ENCODE peak calls at places on chromosomes 2 and 18, in five cellular contexts. G, X, A, I and D are unnamed samples.

GRCh38 chr2:164046040-164046439 is 310.2 kb upstream of the FIGN start:
- DNase-seq in X (peak; percentile 18), A (no peak), I (no peak), G (no peak), D (no peak)

GRCh38 chr18:36411745-36412168 is 114.2 kb downstream of the FHOD3 start:
- DNase-seq in A (no peak), G (no peak), I (peak; percentile 93), X (peak; percentile 56), D (peak; percentile 78)

GRCh38 chr2:95057535-95058453 is 32.3 kb downstream of the MAL start:
- DNase-seq in G (no peak), I (peak; percentile 36), A (peak; percentile 3), X (no peak), D (no peak)

GRCh38 chr2:43022896-43023295 is 203.5 kb downstream of the ZFP36L2 start:
- DNase-seq in A (no peak), X (no peak), I (no peak), G (no peak), D (no peak)

GRCh38 chr18:58004317-58004716 is 39.7 kb upstream of the NEDD4L start:
- DNase-seq in A (no peak), G (no peak), X (peak; percentile 84), I (no peak), D (no peak)

GRCh38 chr2:161992526-161992925 is 81.5 kb downstream of the DPP4 start:
- DNase-seq in G (no peak), X (no peak), A (peak; percentile 80), I (no peak), D (no peak)

GRCh38 chr2:45675130-45675812 is 23.8 kb downstream of the PRKCE start:
- DNase-seq in I (peak; percentile 65), A (no peak), X (no peak), G (peak; percentile 62), D (no peak)

GRCh38 chr2:81148323-81148722 is 843.8 kb upstream of the LRRTM1 start:
- DNase-seq in I (no peak), X (no peak), G (no peak), A (no peak), D (no peak)

GRCh38 chr2:58155160-58155778 is 85.9 kb downstream of the FANCL start:
- DNase-seq in G (no peak), X (no peak), I (no peak), A (no peak), D (no peak)

GRCh38 chr2:14081526-14081925 is 551.0 kb upstream of the LRATD1 start:
- DNase-seq in X (no peak), A (no peak), I (no peak), G (no peak), D (no peak)

GRCh38 chr2:169716229-169716886 is 17.3 kb upstream of the KLHL23 start:
- DNase-seq in X (peak; percentile 81), A (no peak), G (no peak), I (peak; percentile 80), D (no peak)

GRCh38 chr18:78128004-78128403 is 851.6 kb upstream of the SALL3 start:
- DNase-seq in G (no peak), I (no peak), X (no peak), A (no peak), D (no peak)

GRCh38 chr18:56382541-56382940 is 255.9 kb downstream of the TXNL1 start:
- DNase-seq in I (no peak), A (no peak), X (no peak), G (no peak), D (no peak)

GRCh38 chr2:96869824-96870630 is at the start of gene SEMA4C:
- DNase-seq in A (peak; percentile 31), X (peak; percentile 42), I (peak; percentile 15), G (peak; percentile 43), D (peak; percentile 56)

GRCh38 chr2:199589303-199589702 is 131.6 kb upstream of the SATB2 start:
- DNase-seq in G (no peak), X (no peak), A (no peak), I (no peak), D (peak; percentile 39)

GRCh38 chr18:4823091-4823490 is 368.0 kb upstream of the DLGAP1 start:
- DNase-seq in I (no peak), A (no peak), X (no peak), G (no peak), D (no peak)

GRCh38 chr2:100293341-100294161 is 28.8 kb downstream of the LONRF2 start:
- DNase-seq in G (no peak), A (no peak), I (no peak), X (no peak), D (no peak)

GRCh38 chr2:231483398-231484329 is 19.4 kb upstream of the NCL start:
- DNase-seq in X (peak; percentile 32), G (no peak), I (no peak), A (peak; percentile 43), D (no peak)

GRCh38 chr2:198883604-198884003 is 574.1 kb downstream of the SATB2 start:
- DNase-seq in A (no peak), X (no peak), I (no peak), G (no peak), D (no peak)

GRCh38 chr18:48003426-48004349 is 73.2 kb upstream of the SMAD2 start:
- DNase-seq in G (peak; percentile 25), I (no peak), X (peak; percentile 91), A (no peak), D (no peak)

GRCh38 chr2:54457326-54458023 is 1.3 kb downstream of the SPTBN1 start:
- DNase-seq in I (peak; percentile 77), X (peak; percentile 50), A (peak; percentile 18), G (no peak), D (peak; percentile 36)

GRCh38 chr2:37786854-37787253 is 115.4 kb upstream of the CDC42EP3 start:
- DNase-seq in X (no peak), G (peak; percentile 28), I (peak; percentile 85), A (no peak), D (peak; percentile 24)

GRCh38 chr2:97699765-97700444 is 13.5 kb upstream of the ZAP70 start:
- DNase-seq in I (peak; percentile 57), G (peak; percentile 54), A (peak; percentile 83), X (peak; percentile 49), D (peak; percentile 68)

GRCh38 chr2:207484444-207485391 is 45.0 kb upstream of the CREB1 start:
- DNase-seq in A (no peak), G (no peak), I (no peak), X (no peak), D (no peak)

GRCh38 chr2:86636842-86637241 is 13.2 kb upstream of the RNF103 start:
- DNase-seq in G (no peak), A (no peak), I (no peak), X (no peak), D (no peak)

GRCh38 chr2:216829533-216829932 is 30.3 kb downstream of the TNP1 start:
- DNase-seq in I (no peak), G (peak; percentile 80), X (peak; percentile 45), A (no peak), D (no peak)

GRCh38 chr2:24083567-24084385 is 858 bp downstream of the TP53I3 start:
- DNase-seq in I (peak; percentile 95), G (peak; percentile 82), X (peak; percentile 84), A (peak; percentile 65), D (peak; percentile 40)